ENCODE peak calls at places on chromosome 16, in five cellular contexts. D, F, R, Z and P are unnamed samples.

GRCh38 chr16:86065711-86066110 is 166.7 kb downstream of the IRF8 start:
- DNase-seq in D (no peak), F (no peak), R (no peak), Z (no peak), P (no peak)

GRCh38 chr16:85884808-85885463 is 14.0 kb upstream of the IRF8 start:
- DNase-seq in D (no peak), F (no peak), R (no peak), Z (no peak), P (no peak)

GRCh38 chr16:79329163-79329521 is 271.4 kb downstream of the MAF start:
- DNase-seq in D (no peak), F (no peak), R (no peak), Z (no peak), P (no peak)

GRCh38 chr16:86087561-86088230 is 188.7 kb downstream of the IRF8 start:
- DNase-seq in D (no peak), F (no peak), R (no peak), Z (no peak), P (no peak)

GRCh38 chr16:31386157-31386984 is 6.8 kb upstream of the ITGAD start:
- DNase-seq in D (no peak), F (no peak), R (no peak), Z (peak; percentile 72), P (no peak)

GRCh38 chr16:508884-509736 is 18.4 kb upstream of the CAPN15 start:
- DNase-seq in D (peak; percentile 55), F (no peak), R (no peak), Z (no peak), P (no peak)

GRCh38 chr16:10332301-10332700 is 53.6 kb upstream of the ATF7IP2 start:
- DNase-seq in D (no peak), F (no peak), R (no peak), Z (no peak), P (no peak)

GRCh38 chr16:86071611-86072240 is 172.8 kb downstream of the IRF8 start:
- DNase-seq in D (no peak), F (no peak), R (no peak), Z (no peak), P (no peak)

GRCh38 chr16:23113185-23113584 is 36.1 kb downstream of the USP31 start:
- DNase-seq in D (no peak), F (no peak), R (no peak), Z (no peak), P (no peak)

GRCh38 chr16:86975445-86975844 is 341.7 kb downstream of the C16orf95 start:
- DNase-seq in D (no peak), F (no peak), R (no peak), Z (no peak), P (no peak)

GRCh38 chr16:81866820-81867440 is 87.8 kb downstream of the PLCG2 start:
- DNase-seq in D (peak; percentile 59), F (peak; percentile 23), R (no peak), Z (no peak), P (no peak)

GRCh38 chr16:17177968-17178880 is 292.5 kb downstream of the XYLT1 start:
- DNase-seq in D (no peak), F (no peak), R (no peak), Z (no peak), P (no peak)

GRCh38 chr16:55248058-55248457 is 75.9 kb upstream of the IRX6 start:
- DNase-seq in D (no peak), F (no peak), R (no peak), Z (no peak), P (no peak)

GRCh38 chr16:50265260-50265659 is 1.1 kb upstream of the ADCY7 start:
- DNase-seq in D (no peak), F (no peak), R (peak; percentile 43), Z (peak; percentile 56), P (peak; percentile 70)

GRCh38 chr16:25040543-25040942 is 25.4 kb upstream of the ARHGAP17 start:
- DNase-seq in D (no peak), F (no peak), R (no peak), Z (no peak), P (no peak)

GRCh38 chr16:30491744-30492308 is 19.3 kb downstream of the ITGAL start:
- DNase-seq in D (peak; percentile 72), F (no peak), R (no peak), Z (no peak), P (no peak)

GRCh38 chr16:50509521-50510341 is 38.5 kb upstream of the NKD1 start:
- DNase-seq in D (no peak), F (no peak), R (peak; percentile 14), Z (no peak), P (no peak)

GRCh38 chr16:78816499-78817441 is 717.3 kb downstream of the WWOX start:
- DNase-seq in D (peak; percentile 44), F (no peak), R (no peak), Z (no peak), P (no peak)

GRCh38 chr16:80656731-80657150 is 115.9 kb downstream of the DYNLRB2 start:
- DNase-seq in D (no peak), F (no peak), R (peak; percentile 17), Z (peak; percentile 52), P (no peak)

GRCh38 chr16:57389087-57389468 is 15.5 kb upstream of the CCL17 start:
- DNase-seq in D (no peak), F (no peak), R (no peak), Z (no peak), P (no peak)

GRCh38 chr16:85486256-85486915 is 126.7 kb upstream of the GSE1 start:
- DNase-seq in D (no peak), F (no peak), R (no peak), Z (no peak), P (no peak)

GRCh38 chr16:31453255-31454204 is 5.8 kb upstream of the ARMC5 start:
- DNase-seq in D (no peak), F (peak; percentile 76), R (no peak), Z (no peak), P (no peak)

GRCh38 chr16:56938664-56939513 is 6.9 kb downstream of the HERPUD1 start:
- DNase-seq in D (no peak), F (no peak), R (no peak), Z (peak; percentile 75), P (no peak)

GRCh38 chr16:79369796-79370195 is 230.7 kb downstream of the MAF start:
- DNase-seq in D (no peak), F (no peak), R (no peak), Z (no peak), P (no peak)

GRCh38 chr16:87464691-87465300 is 28.0 kb downstream of the ZCCHC14 start:
- DNase-seq in D (peak; percentile 61), F (peak; percentile 70), R (no peak), Z (no peak), P (no peak)

GRCh38 chr16:55030944-55031343 is 100.3 kb downstream of the IRX5 start:
- DNase-seq in D (no peak), F (no peak), R (no peak), Z (no peak), P (no peak)

GRCh38 chr16:84740596-84741071 is 40.8 kb downstream of the USP10 start:
- DNase-seq in D (no peak), F (no peak), R (no peak), Z (no peak), P (no peak)

GRCh38 chr16:20798364-20798763 is 7.9 kb downstream of the ERI2 start:
- DNase-seq in D (no peak), F (no peak), R (no peak), Z (no peak), P (no peak)

GRCh38 chr16:30901201-30902069 is 5.0 kb downstream of the CTF1 start:
- DNase-seq in D (no peak), F (no peak), R (no peak), Z (no peak), P (no peak)